ENCODE peak calls at places on chromosomes 2 and 18, in six cellular contexts. One of them, this sample, is unnamed.

GRCh38 chr2:214593723-214594122 is 182.9 kb downstream of the VWC2L start:
- DNase-seq in caudate nucleus: no peak
- DNase-seq in osteocyte: no peak
- DNase-seq in ovary: no peak
- DNase-seq in effector memory CD8-positive, alpha-beta T cell: no peak
- DNase-seq in adrenal gland: no peak
- DNase-seq in this sample: no peak

GRCh38 chr2:161999331-161999730 is 74.7 kb downstream of the DPP4 start:
- DNase-seq in caudate nucleus: no peak
- DNase-seq in osteocyte: no peak
- DNase-seq in ovary: no peak
- DNase-seq in effector memory CD8-positive, alpha-beta T cell: no peak
- DNase-seq in adrenal gland: no peak
- DNase-seq in this sample: no peak

GRCh38 chr2:74575320-74575719 is 20.8 kb downstream of the DOK1 start:
- DNase-seq in effector memory CD8-positive, alpha-beta T cell: no peak
- DNase-seq in adrenal gland: no peak
- DNase-seq in osteocyte: no peak
- DNase-seq in caudate nucleus: no peak
- DNase-seq in ovary: no peak
- DNase-seq in this sample: no peak

GRCh38 chr2:53768233-53768542 is 584 bp downstream of the CHAC2 start:
- DNase-seq in adrenal gland: no peak
- DNase-seq in caudate nucleus: no peak
- DNase-seq in effector memory CD8-positive, alpha-beta T cell: no peak
- DNase-seq in ovary: no peak
- DNase-seq in osteocyte: no peak
- DNase-seq in this sample: no peak

GRCh38 chr2:156653670-156654069 is 217.5 kb downstream of the GPD2 start:
- DNase-seq in ovary: no peak
- DNase-seq in osteocyte: no peak
- DNase-seq in caudate nucleus: no peak
- DNase-seq in effector memory CD8-positive, alpha-beta T cell: no peak
- DNase-seq in adrenal gland: no peak
- DNase-seq in this sample: no peak

GRCh38 chr2:10493075-10493635 is 45.0 kb upstream of the ODC1 start:
- DNase-seq in osteocyte: no peak
- DNase-seq in caudate nucleus: no peak
- DNase-seq in ovary: no peak
- DNase-seq in adrenal gland: no peak
- DNase-seq in effector memory CD8-positive, alpha-beta T cell: no peak
- DNase-seq in this sample: no peak

GRCh38 chr2:86697539-86697938 is 22.6 kb upstream of the RMND5A start:
- DNase-seq in adrenal gland: no peak
- DNase-seq in ovary: no peak
- DNase-seq in osteocyte: no peak
- DNase-seq in effector memory CD8-positive, alpha-beta T cell: no peak
- DNase-seq in caudate nucleus: no peak
- DNase-seq in this sample: no peak

GRCh38 chr2:113822087-113822805 is 65.8 kb upstream of the SLC35F5 start:
- DNase-seq in osteocyte: no peak
- DNase-seq in adrenal gland: no peak
- DNase-seq in caudate nucleus: no peak
- DNase-seq in effector memory CD8-positive, alpha-beta T cell: no peak
- DNase-seq in ovary: no peak
- DNase-seq in this sample: no peak

GRCh38 chr2:121596221-121597080 is 52.8 kb downstream of the CLASP1 start:
- DNase-seq in effector memory CD8-positive, alpha-beta T cell: no peak
- DNase-seq in ovary: no peak
- DNase-seq in caudate nucleus: no peak
- DNase-seq in osteocyte: no peak
- DNase-seq in adrenal gland: peak; percentile 75
- DNase-seq in this sample: no peak

GRCh38 chr18:70758780-70759179 is 469.9 kb downstream of the SOCS6 start:
- DNase-seq in adrenal gland: no peak
- DNase-seq in osteocyte: no peak
- DNase-seq in effector memory CD8-positive, alpha-beta T cell: no peak
- DNase-seq in caudate nucleus: no peak
- DNase-seq in ovary: no peak
- DNase-seq in this sample: no peak

GRCh38 chr18:23502516-23503037 is 734 bp upstream of the RMC1 start:
- DNase-seq in osteocyte: no peak
- DNase-seq in adrenal gland: no peak
- DNase-seq in effector memory CD8-positive, alpha-beta T cell: no peak
- DNase-seq in ovary: no peak
- DNase-seq in caudate nucleus: no peak
- DNase-seq in this sample: peak; percentile 60

GRCh38 chr2:68715353-68716041 is 19.1 kb upstream of the ARHGAP25 start:
- DNase-seq in caudate nucleus: no peak
- DNase-seq in adrenal gland: peak; percentile 58
- DNase-seq in osteocyte: no peak
- DNase-seq in effector memory CD8-positive, alpha-beta T cell: peak; percentile 45
- DNase-seq in ovary: peak; percentile 25
- DNase-seq in this sample: no peak

GRCh38 chr2:188303363-188304031 is 11.8 kb downstream of the GULP1 start:
- DNase-seq in ovary: no peak
- DNase-seq in adrenal gland: no peak
- DNase-seq in caudate nucleus: no peak
- DNase-seq in osteocyte: no peak
- DNase-seq in effector memory CD8-positive, alpha-beta T cell: no peak
- DNase-seq in this sample: no peak

GRCh38 chr2:219727771-219728429 is 100.5 kb downstream of the SLC4A3 start:
- DNase-seq in caudate nucleus: no peak
- DNase-seq in ovary: no peak
- DNase-seq in effector memory CD8-positive, alpha-beta T cell: no peak
- DNase-seq in osteocyte: no peak
- DNase-seq in adrenal gland: no peak
- DNase-seq in this sample: peak; percentile 88

This sample was measured in vagina.